ENCODE peak calls at places on chromosomes 5 and 9, in five cellular contexts. One of them, this sample, is unnamed.

GRCh38 chr9:109466623-109467590 is 31.2 kb downstream of the PTPN3 start:
- DNase-seq in RCC 7860: peak
- DNase-seq in hepatic stellate cell: no peak
- DNase-seq in WTC11: no peak
- DNase-seq in T-helper 2 cell: no peak
- DNase-seq in this sample: no peak

GRCh38 chr5:57277085-57277484 is 103.2 kb downstream of the GPBP1 start:
- DNase-seq in T-helper 2 cell: no peak
- DNase-seq in WTC11: no peak
- DNase-seq in RCC 7860: no peak
- DNase-seq in hepatic stellate cell: peak
- DNase-seq in this sample: peak

GRCh38 chr9:86843182-86843581 is 104.1 kb downstream of the GAS1 start:
- DNase-seq in RCC 7860: no peak
- DNase-seq in T-helper 2 cell: no peak
- DNase-seq in hepatic stellate cell: no peak
- DNase-seq in WTC11: no peak
- DNase-seq in this sample: no peak

GRCh38 chr5:54178991-54179390 is 131.4 kb downstream of the ARL15 start:
- DNase-seq in WTC11: no peak
- DNase-seq in hepatic stellate cell: no peak
- DNase-seq in RCC 7860: no peak
- DNase-seq in T-helper 2 cell: no peak
- DNase-seq in this sample: no peak

GRCh38 chr5:40484495-40484894 is 195.2 kb upstream of the PTGER4 start:
- DNase-seq in T-helper 2 cell: no peak
- DNase-seq in WTC11: no peak
- DNase-seq in RCC 7860: no peak
- DNase-seq in hepatic stellate cell: no peak
- DNase-seq in this sample: no peak

GRCh38 chr5:132183723-132184122 is 43.9 kb downstream of the P4HA2 start:
- DNase-seq in WTC11: no peak
- DNase-seq in T-helper 2 cell: no peak
- DNase-seq in hepatic stellate cell: no peak
- DNase-seq in RCC 7860: no peak
- DNase-seq in this sample: no peak

GRCh38 chr5:179803651-179804598 is 2.7 kb downstream of the MGAT4B start:
- DNase-seq in T-helper 2 cell: no peak
- DNase-seq in RCC 7860: no peak
- DNase-seq in WTC11: no peak
- DNase-seq in hepatic stellate cell: no peak
- DNase-seq in this sample: no peak

GRCh38 chr9:117156150-117156688 is 258.6 kb downstream of the ASTN2 start:
- DNase-seq in RCC 7860: no peak
- DNase-seq in hepatic stellate cell: no peak
- DNase-seq in WTC11: no peak
- DNase-seq in T-helper 2 cell: no peak
- DNase-seq in this sample: no peak

GRCh38 chr5:31731710-31732301 is 92.9 kb downstream of the PDZD2 start:
- DNase-seq in WTC11: no peak
- DNase-seq in T-helper 2 cell: no peak
- DNase-seq in hepatic stellate cell: no peak
- DNase-seq in RCC 7860: no peak
- DNase-seq in this sample: no peak

GRCh38 chr9:34437006-34437925 is 21.1 kb downstream of the FAM219A start:
- DNase-seq in T-helper 2 cell: no peak
- DNase-seq in hepatic stellate cell: peak
- DNase-seq in RCC 7860: peak
- DNase-seq in WTC11: peak
- DNase-seq in this sample: peak

GRCh38 chr5:107781451-107781850 is 110.7 kb upstream of the EFNA5 start:
- DNase-seq in WTC11: no peak
- DNase-seq in RCC 7860: no peak
- DNase-seq in T-helper 2 cell: no peak
- DNase-seq in hepatic stellate cell: no peak
- DNase-seq in this sample: no peak

GRCh38 chr9:137788561-137789294 is 88.9 kb upstream of the CACNA1B start:
- DNase-seq in RCC 7860: no peak
- DNase-seq in T-helper 2 cell: no peak
- DNase-seq in WTC11: no peak
- DNase-seq in hepatic stellate cell: no peak
- DNase-seq in this sample: no peak

GRCh38 chr5:98804066-98804465 is 30.6 kb downstream of the RGMB start:
- DNase-seq in WTC11: no peak
- DNase-seq in T-helper 2 cell: no peak
- DNase-seq in RCC 7860: no peak
- DNase-seq in hepatic stellate cell: no peak
- DNase-seq in this sample: no peak

GRCh38 chr5:139747583-139748504 is 47.8 kb upstream of the PSD2 start:
- DNase-seq in T-helper 2 cell: no peak
- DNase-seq in RCC 7860: peak
- DNase-seq in hepatic stellate cell: no peak
- DNase-seq in WTC11: peak
- DNase-seq in this sample: no peak

GRCh38 chr5:159208508-159209437 is 580 bp downstream of the RNF145 start:
- DNase-seq in WTC11: peak
- DNase-seq in RCC 7860: no peak
- DNase-seq in T-helper 2 cell: peak
- DNase-seq in hepatic stellate cell: peak
- DNase-seq in this sample: peak

GRCh38 chr5:107056278-107056677 is 614.5 kb downstream of the EFNA5 start:
- DNase-seq in RCC 7860: no peak
- DNase-seq in WTC11: no peak
- DNase-seq in T-helper 2 cell: no peak
- DNase-seq in hepatic stellate cell: no peak
- DNase-seq in this sample: no peak

GRCh38 chr9:124840300-124840833 is 12.9 kb upstream of the WDR38 start:
- DNase-seq in WTC11: peak
- DNase-seq in RCC 7860: no peak
- DNase-seq in T-helper 2 cell: no peak
- DNase-seq in hepatic stellate cell: no peak
- DNase-seq in this sample: no peak

GRCh38 chr9:95055851-95056551 is 261.5 kb downstream of the FANCC start:
- DNase-seq in RCC 7860: no peak
- DNase-seq in WTC11: no peak
- DNase-seq in hepatic stellate cell: peak
- DNase-seq in T-helper 2 cell: no peak
- DNase-seq in this sample: no peak

GRCh38 chr5:157476699-157477408 is 16.8 kb downstream of the NIPAL4 start:
- DNase-seq in T-helper 2 cell: no peak
- DNase-seq in hepatic stellate cell: peak
- DNase-seq in RCC 7860: peak
- DNase-seq in WTC11: peak
- DNase-seq in this sample: peak

GRCh38 chr9:130707225-130707976 is 13.8 kb downstream of the EXOSC2 start:
- DNase-seq in hepatic stellate cell: no peak
- DNase-seq in WTC11: peak
- DNase-seq in RCC 7860: peak
- DNase-seq in T-helper 2 cell: peak
- DNase-seq in this sample: peak

GRCh38 chr9:128362774-128363173 is 8.4 kb upstream of the URM1 start:
- DNase-seq in WTC11: no peak
- DNase-seq in T-helper 2 cell: no peak
- DNase-seq in hepatic stellate cell: no peak
- DNase-seq in RCC 7860: no peak
- DNase-seq in this sample: no peak

GRCh38 chr9:114684036-114684435 is 2.0 kb upstream of the TEX48 start:
- DNase-seq in hepatic stellate cell: no peak
- DNase-seq in T-helper 2 cell: no peak
- DNase-seq in WTC11: no peak
- DNase-seq in RCC 7860: no peak
- DNase-seq in this sample: no peak

GRCh38 chr5:150075806-150076205 is 10.5 kb downstream of the CSF1R start:
- DNase-seq in T-helper 2 cell: no peak
- DNase-seq in RCC 7860: no peak
- DNase-seq in hepatic stellate cell: no peak
- DNase-seq in WTC11: no peak
- DNase-seq in this sample: no peak

GRCh38 chr9:113963017-113963620 is 87.0 kb downstream of the ZNF618 start:
- DNase-seq in hepatic stellate cell: peak
- DNase-seq in RCC 7860: peak
- DNase-seq in WTC11: peak
- DNase-seq in T-helper 2 cell: no peak
- DNase-seq in this sample: peak

GRCh38 chr9:4875559-4875958 is 82.8 kb downstream of the RCL1 start:
- DNase-seq in WTC11: no peak
- DNase-seq in T-helper 2 cell: no peak
- DNase-seq in hepatic stellate cell: no peak
- DNase-seq in RCC 7860: no peak
- DNase-seq in this sample: no peak

GRCh38 chr9:113632776-113633590 is 169.5 kb downstream of the RGS3 start:
- DNase-seq in hepatic stellate cell: no peak
- DNase-seq in RCC 7860: peak
- DNase-seq in WTC11: no peak
- DNase-seq in T-helper 2 cell: no peak
- DNase-seq in this sample: no peak

GRCh38 chr9:113219186-113219936 is 1.7 kb downstream of the FKBP15 start:
- DNase-seq in hepatic stellate cell: no peak
- DNase-seq in RCC 7860: no peak
- DNase-seq in WTC11: no peak
- DNase-seq in T-helper 2 cell: no peak
- DNase-seq in this sample: no peak

This sample was measured in trophoblast cell.